ENCODE peak calls at places on chromosome 16, in six cellular contexts. W, K, E, H, G and S are unnamed samples. For H3K9me3, the result is how much of the 10 kb centered on the place peaks cover.

GRCh38 chr16:10961231-10961630 is 16.9 kb downstream of the CLEC16A start:
- DNase-seq in W (peak), K (no peak), E (peak), H (no peak), G (no peak), S (peak)

GRCh38 chr16:58635502-58635901 is 5.9 kb upstream of the CNOT1 start:
- DNase-seq in W (no peak), K (no peak), E (no peak), H (no peak), G (no peak), S (no peak)

GRCh38 chr16:15518412-15519351 is 84.3 kb downstream of the BMERB1 start:
- DNase-seq in W (no peak), K (no peak), E (peak), H (no peak), G (no peak), S (peak)

GRCh38 chr16:49458221-49458620 is 84.6 kb downstream of the C16orf78 start:
- DNase-seq in W (no peak), K (no peak), E (no peak), H (peak), G (no peak), S (no peak)

GRCh38 chr16:69100046-69100765 is 5.2 kb upstream of the HAS3 start:
- DNase-seq in W (no peak), K (no peak), E (no peak), H (no peak), G (no peak), S (no peak)

GRCh38 chr16:89094252-89094901 is 725 bp downstream of the ACSF3 start:
- DNase-seq in W (peak), K (no peak), E (no peak), H (no peak), G (no peak), S (peak)

GRCh38 chr16:84024854-84025253 is 17.7 kb downstream of the SLC38A8 start:
- DNase-seq in W (no peak), K (no peak), E (peak), H (no peak), G (no peak), S (peak)

GRCh38 chr16:56936950-56937349 is 5.0 kb downstream of the HERPUD1 start:
- DNase-seq in W (no peak), K (no peak), E (no peak), H (no peak), G (no peak), S (no peak)

GRCh38 chr16:85412911-85413520 is 200.1 kb upstream of the GSE1 start:
- DNase-seq in W (no peak), K (no peak), E (no peak), H (no peak), G (no peak), S (no peak)

GRCh38 chr16:11735801-11736200 is 6.9 kb downstream of the TXNDC11 start:
- DNase-seq in W (no peak), K (no peak), E (no peak), H (no peak), G (no peak), S (no peak)

GRCh38 chr16:720507-720989 is 398 bp upstream of the ANTKMT start:
- DNase-seq in W (no peak), K (no peak), E (peak), H (peak), G (no peak), S (peak)

GRCh38 chr16:26645629-26646028 is 421.1 kb upstream of the C16orf82 start:
- DNase-seq in W (no peak), K (peak), E (no peak), H (peak), G (no peak), S (no peak)

GRCh38 chr16:35751191-35751941 is 2292.0 kb downstream of the TP53TG3F start:
- DNase-seq in W (no peak), K (no peak), E (no peak), H (no peak), G (no peak), S (no peak)

GRCh38 chr16:35754391-35755369 is 2295.3 kb downstream of the TP53TG3F start:
- DNase-seq in W (no peak), K (no peak), E (no peak), H (no peak), G (no peak), S (no peak)

GRCh38 chr16:35753559-35754390 is 2294.4 kb downstream of the TP53TG3F start:
- DNase-seq in W (no peak), K (no peak), E (no peak), H (no peak), G (no peak), S (no peak)

GRCh38 chr16:35752012-35752772 is 2292.8 kb downstream of the TP53TG3F start:
- DNase-seq in W (no peak), K (no peak), E (no peak), H (no peak), G (no peak), S (no peak)

GRCh38 chr16:35752773-35753558 is 2293.6 kb downstream of the TP53TG3F start:
- DNase-seq in W (no peak), K (no peak), E (no peak), H (no peak), G (no peak), S (no peak)
- H3K9me3 ChIP-seq in W (half or more), K (half or more), E (half or more), H (half or more), G (half or more), S (under half)

GRCh38 chr16:17836868-17837602 is 366.3 kb upstream of the XYLT1 start:
- DNase-seq in W (peak), K (peak), E (peak), H (peak), G (peak), S (no peak)
- H3K9ac ChIP-seq in W (no peak), K (no peak), E (no peak), H (no peak), G (no peak), S (peak)

GRCh38 chr16:73047221-73047535 is 750 bp downstream of the ZFHX3 start:
- DNase-seq in W (peak), K (no peak), E (peak), H (no peak), G (no peak), S (no peak)

GRCh38 chr16:73046484-73047214 is 1.3 kb downstream of the ZFHX3 start:
- DNase-seq in W (no peak), K (no peak), E (no peak), H (no peak), G (no peak), S (no peak)

GRCh38 chr16:73049051-73049910 is 1.4 kb upstream of the ZFHX3 start:
- DNase-seq in W (no peak), K (no peak), E (no peak), H (no peak), G (no peak), S (no peak)

GRCh38 chr16:73047536-73048291 is at the start of gene ZFHX3:
- DNase-seq in W (no peak), K (no peak), E (peak), H (peak), G (no peak), S (peak)

DNA sequence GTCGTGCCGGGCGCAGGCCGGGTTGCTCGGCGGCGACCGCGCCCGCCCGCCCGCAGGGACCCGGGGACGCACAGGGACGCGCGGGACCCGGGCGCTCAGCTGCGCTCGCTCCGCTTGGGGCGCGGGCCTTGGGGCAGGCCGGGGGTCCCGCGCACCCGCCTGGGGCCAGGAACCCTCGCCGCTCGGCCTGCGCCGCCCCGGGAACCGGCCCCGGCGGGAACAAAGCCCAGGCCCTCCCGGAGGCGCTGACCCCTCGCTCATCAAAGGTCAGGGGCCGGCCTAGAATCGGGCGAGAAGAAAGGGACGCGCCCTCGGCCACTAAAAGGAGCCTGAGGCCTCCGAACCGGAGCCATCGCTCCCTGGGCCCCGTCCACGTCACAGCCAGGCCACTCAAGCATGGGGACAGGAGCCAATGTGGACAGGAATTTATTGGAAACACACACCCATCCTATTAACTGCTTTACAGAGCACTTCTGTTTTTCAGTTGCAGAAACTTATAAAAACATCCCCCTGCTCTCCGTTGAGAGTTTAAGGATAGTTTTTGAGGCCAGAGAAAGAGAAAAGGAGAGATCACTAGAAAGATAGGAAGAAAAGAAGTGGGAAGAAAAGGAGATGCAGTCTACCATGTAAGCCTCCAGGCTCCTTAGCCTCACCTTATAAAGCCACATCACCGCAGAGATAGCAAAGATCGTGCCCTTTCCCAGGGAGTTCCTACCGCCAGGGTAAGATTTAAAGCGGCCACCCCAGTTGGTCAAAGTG is 543 bp upstream of the ZFHX3 start:
- DNase-seq in W (no peak), K (no peak), E (no peak), H (no peak), G (no peak), S (peak)
- H3K4ac ChIP-seq in W (peak), K (no peak), E (peak), H (no peak), G (no peak), S (peak)

DNA sequence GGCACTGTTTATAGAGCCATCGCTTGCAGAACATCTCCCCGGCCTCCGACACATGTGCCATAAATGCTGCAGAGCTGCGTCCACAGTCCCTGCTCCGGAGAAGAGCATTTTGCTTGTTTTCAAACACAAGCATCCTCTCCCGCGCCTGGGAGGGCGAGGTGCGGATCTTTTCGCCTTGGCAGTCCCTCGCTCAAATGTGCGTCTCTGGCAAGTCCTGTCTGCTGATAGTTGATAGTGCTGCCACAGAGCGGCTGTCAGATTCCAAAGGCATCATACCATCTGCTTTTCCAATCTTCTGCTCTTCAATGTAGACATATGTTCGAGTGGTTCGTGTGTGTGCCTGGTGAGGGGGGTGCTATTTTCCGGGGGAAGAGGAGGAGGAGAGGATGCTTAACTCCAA is 603.7 kb downstream of the MAF start:
- DNase-seq in W (no peak), K (no peak), E (no peak), H (no peak), G (no peak), S (no peak)
- H3K9me3 ChIP-seq in W (under half), K (under half), E (under half), H (under half), G (under half), S (under half)

DNA sequence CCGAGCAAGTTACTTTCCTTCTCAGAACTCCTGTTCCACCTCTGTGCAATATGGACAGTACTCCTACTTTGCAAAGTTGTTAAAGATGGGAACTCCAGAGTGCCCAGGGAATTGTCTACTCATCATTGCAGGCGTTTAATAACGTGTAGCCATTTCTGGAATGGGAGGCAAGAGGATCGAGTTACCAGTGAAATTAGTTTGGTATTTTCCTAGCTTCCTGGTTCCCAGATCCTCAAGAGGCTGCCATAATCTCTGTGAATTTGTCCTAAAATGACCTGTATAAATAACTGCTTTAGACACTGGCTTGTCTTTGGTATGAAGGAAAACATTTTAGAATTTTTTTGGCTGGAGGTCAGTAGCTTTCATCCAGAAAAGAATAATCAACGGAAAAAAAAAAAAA is 27.7 kb downstream of the WWOX start:
- DNase-seq in W (no peak), K (no peak), E (peak), H (no peak), G (no peak), S (peak)
- H3K9ac ChIP-seq in W (no peak), K (no peak), E (no peak), H (no peak), G (no peak), S (peak)

GRCh38 chr16:31458073-31458834 is 1.0 kb upstream of the ARMC5 start:
- DNase-seq in W (peak), K (no peak), E (peak), H (peak), G (no peak), S (peak)
- H3K4ac ChIP-seq in W (peak), K (no peak), E (peak), H (no peak), G (no peak), S (peak)

DNA sequence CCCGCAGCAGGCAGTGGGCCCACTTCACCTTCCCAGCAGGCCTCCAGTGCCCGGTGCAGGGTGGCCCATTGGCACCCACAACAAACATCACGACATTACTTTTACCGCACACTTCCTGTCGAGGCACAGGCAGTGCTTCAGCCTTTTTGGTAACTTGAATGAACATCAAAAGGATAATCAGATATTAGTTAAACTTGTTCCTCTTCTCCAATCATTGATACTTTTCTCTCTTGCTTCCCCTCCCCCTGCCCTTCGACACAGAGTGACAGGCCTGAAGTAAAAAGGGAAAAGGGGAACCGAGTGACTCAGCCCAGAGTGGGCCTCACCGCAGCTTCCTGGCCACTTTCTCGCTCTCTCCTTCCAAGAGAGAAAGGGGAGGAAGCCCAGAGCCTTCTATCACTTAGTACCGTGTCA is 507.0 kb downstream of the MAF start:
- DNase-seq in W (peak), K (no peak), E (no peak), H (no peak), G (no peak), S (no peak)
- H3K9me3 ChIP-seq in W (under half), K (under half), E (under half), H (under half), G (under half), S (under half)

GRCh38 chr16:28300327-28300726 is 8.0 kb downstream of the SBK1 start:
- DNase-seq in W (no peak), K (no peak), E (no peak), H (no peak), G (no peak), S (no peak)

GRCh38 chr16:28301154-28301553 is 8.8 kb downstream of the SBK1 start:
- DNase-seq in W (no peak), K (no peak), E (no peak), H (no peak), G (no peak), S (no peak)

GRCh38 chr16:28304214-28304613 is 11.9 kb downstream of the SBK1 start:
- DNase-seq in W (peak), K (peak), E (peak), H (peak), G (no peak), S (peak)

GRCh38 chr16:28303132-28303531 is 10.8 kb downstream of the SBK1 start:
- DNase-seq in W (no peak), K (no peak), E (no peak), H (no peak), G (no peak), S (no peak)

GRCh38 chr16:28301620-28302019 is 9.3 kb downstream of the SBK1 start:
- DNase-seq in W (no peak), K (no peak), E (no peak), H (no peak), G (no peak), S (no peak)
- H3K9ac ChIP-seq in W (no peak), K (no peak), E (no peak), H (no peak), G (no peak), S (no peak)